ENCODE peak calls at places on chromosomes 7 and 10, in eight cellular contexts. F, A, N, H, L, U, O and Q are unnamed samples.

GRCh38 chr10:60521974-60522405 is 132.3 kb upstream of the ANK3 start:
- DNase-seq in F (peak), A (peak), N (peak), H (no peak), L (no peak), U (no peak), O (no peak), Q (no peak)

GRCh38 chr7:116161733-116162132 is 48.6 kb upstream of the TES start:
- DNase-seq in F (no peak), A (no peak), N (no peak), H (no peak), L (no peak), U (no peak), O (no peak), Q (no peak)

GRCh38 chr7:151117565-151117964 is 31.3 kb downstream of the AGAP3 start:
- DNase-seq in F (no peak), A (no peak), N (peak), H (no peak), L (no peak), U (no peak), O (peak), Q (no peak)

GRCh38 chr10:63267414-63268138 is 134.4 kb downstream of the NRBF2 start:
- DNase-seq in F (peak), A (no peak), N (no peak), H (no peak), L (peak), U (no peak), O (no peak), Q (no peak)

GRCh38 chr10:101851411-101852116 is 8.0 kb upstream of the KCNIP2 start:
- DNase-seq in F (no peak), A (no peak), N (no peak), H (no peak), L (no peak), U (no peak), O (no peak), Q (no peak)

GRCh38 chr10:7168414-7168813 is 242.4 kb downstream of the SFMBT2 start:
- DNase-seq in F (no peak), A (no peak), N (no peak), H (no peak), L (no peak), U (no peak), O (no peak), Q (no peak)

GRCh38 chr10:103197177-103197576 is 4.1 kb upstream of the NT5C2 start:
- DNase-seq in F (peak), A (peak), N (peak), H (no peak), L (peak), U (peak), O (no peak), Q (peak)

GRCh38 chr10:109977382-109977806 is 30.4 kb upstream of the ADD3 start:
- DNase-seq in F (peak), A (no peak), N (no peak), H (peak), L (no peak), U (peak), O (no peak), Q (no peak)

GRCh38 chr10:17851611-17852010 is 42.5 kb downstream of the MRC1 start:
- DNase-seq in F (no peak), A (no peak), N (no peak), H (peak), L (no peak), U (no peak), O (no peak), Q (no peak)

GRCh38 chr10:45452268-45452667 is 78.3 kb downstream of the ALOX5 start:
- DNase-seq in F (no peak), A (no peak), N (no peak), H (no peak), L (no peak), U (no peak), O (no peak), Q (no peak)

GRCh38 chr10:1594372-1595241 is 142.7 kb downstream of the ADARB2 start:
- DNase-seq in F (no peak), A (no peak), N (no peak), H (no peak), L (no peak), U (no peak), O (no peak), Q (no peak)

GRCh38 chr10:80265740-80266512 is 23.5 kb downstream of the MAT1A start:
- DNase-seq in F (no peak), A (no peak), N (no peak), H (no peak), L (no peak), U (no peak), O (no peak), Q (no peak)

GRCh38 chr7:82623812-82624211 is 180.2 kb upstream of the CACNA2D1 start:
- DNase-seq in F (no peak), A (no peak), N (no peak), H (no peak), L (no peak), U (no peak), O (no peak), Q (no peak)

GRCh38 chr7:120538335-120538734 is 265.4 kb downstream of the KCND2 start:
- DNase-seq in F (no peak), A (no peak), N (no peak), H (no peak), L (no peak), U (no peak), O (no peak), Q (no peak)

GRCh38 chr7:51325231-51325630 is 8.6 kb upstream of the COBL start:
- DNase-seq in F (no peak), A (no peak), N (no peak), H (no peak), L (no peak), U (no peak), O (no peak), Q (no peak)

GRCh38 chr10:110803830-110804338 is 67.8 kb upstream of the PDCD4 start:
- DNase-seq in F (peak), A (no peak), N (peak), H (peak), L (no peak), U (no peak), O (no peak), Q (no peak)